ENCODE peak calls at places on chromosome 5, in eight cellular contexts. O is upper lobe of left lung, S is HCT116, N is GM23338, A is SK-N-SH, P is transverse colon, L is Panc1, I is HepG2. F is an unnamed sample. For H3K4me1, the result is how much of the 10 kb centered on the place peaks cover.

GRCh38 chr5:122858451-122858850 is 13.0 kb downstream of the SNX24 start:
- DNase-seq in O (no peak), S (no peak), N (no peak), A (peak), P (no peak), L (no peak), I (no peak), F (no peak)

GRCh38 chr5:138649316-138649720 is 74.1 kb upstream of the HSPA9 start:
- DNase-seq in O (no peak), S (no peak), N (peak), A (no peak), P (no peak), L (no peak), I (no peak), F (no peak)

GRCh38 chr5:13218518-13218917 is 726.0 kb downstream of the DNAH5 start:
- DNase-seq in O (no peak), S (no peak), N (peak), A (no peak), P (no peak), L (no peak), I (no peak), F (no peak)

GRCh38 chr5:40828690-40829661 is 6.0 kb downstream of the RPL37 start:
- DNase-seq in O (no peak), S (no peak), N (no peak), A (no peak), P (no peak), L (no peak), I (no peak), F (no peak)

GRCh38 chr5:114450516-114450909 is 88.6 kb downstream of the KCNN2 start:
- DNase-seq in O (no peak), S (no peak), N (no peak), A (peak), P (no peak), L (no peak), I (no peak), F (no peak)

GRCh38 chr5:178108446-178108845 is 4.9 kb upstream of the N4BP3 start:
- DNase-seq in O (no peak), S (no peak), N (no peak), A (no peak), P (no peak), L (no peak), I (no peak), F (no peak)

GRCh38 chr5:2756211-2756746 is 4.8 kb upstream of the IRX2 start:
- DNase-seq in O (peak), S (no peak), N (peak), A (no peak), P (no peak), L (no peak), I (no peak), F (no peak)

GRCh38 chr5:171637811-171638210 is 147.8 kb upstream of the SMIM23 start:
- DNase-seq in O (no peak), S (no peak), N (no peak), A (no peak), P (no peak), L (no peak), I (no peak), F (no peak)

GRCh38 chr5:150322202-150322601 is 19.5 kb upstream of the ARSI start:
- DNase-seq in O (no peak), S (no peak), N (no peak), A (no peak), P (no peak), L (no peak), I (no peak), F (no peak)

GRCh38 chr5:95904827-95905226 is 56.8 kb downstream of the ELL2 start:
- DNase-seq in O (no peak), S (no peak), N (no peak), A (no peak), P (no peak), L (no peak), I (no peak), F (no peak)

GRCh38 chr5:133431326-133431725 is 181.0 kb downstream of the FSTL4 start:
- DNase-seq in O (no peak), S (no peak), N (no peak), A (no peak), P (no peak), L (no peak), I (no peak), F (no peak)

GRCh38 chr5:176427971-176428370 is 11.6 kb upstream of the CLTB start:
- DNase-seq in O (no peak), S (peak), N (no peak), A (no peak), P (no peak), L (no peak), I (no peak), F (no peak)

GRCh38 chr5:10678236-10678635 is 82.8 kb downstream of the DAP start:
- DNase-seq in O (no peak), S (no peak), N (no peak), A (no peak), P (no peak), L (no peak), I (no peak), F (no peak)

GRCh38 chr5:135108569-135108968 is 74.5 kb upstream of the PITX1 start:
- DNase-seq in O (no peak), S (no peak), N (no peak), A (no peak), P (no peak), L (no peak), I (no peak), F (no peak)

GRCh38 chr5:177185993-177186392 is 52.4 kb downstream of the NSD1 start:
- DNase-seq in O (no peak), S (no peak), N (no peak), A (no peak), P (no peak), L (no peak), I (no peak), F (no peak)

GRCh38 chr5:66987949-66988838 is 208.4 kb downstream of the CD180 start:
- DNase-seq in O (no peak), S (no peak), N (peak), A (peak), P (no peak), L (no peak), I (peak), F (no peak)

GRCh38 chr5:177374211-177374610 is 10.0 kb upstream of the SLC34A1 start:
- DNase-seq in O (no peak), S (no peak), N (no peak), A (no peak), P (no peak), L (no peak), I (no peak), F (no peak)

GRCh38 chr5:159100928-159101646 is 1.4 kb upstream of the EBF1 start:
- DNase-seq in O (no peak), S (no peak), N (no peak), A (no peak), P (no peak), L (no peak), I (no peak), F (no peak)

GRCh38 chr5:37857696-37858095 is 17.9 kb upstream of the GDNF start:
- DNase-seq in O (no peak), S (no peak), N (no peak), A (no peak), P (no peak), L (no peak), I (no peak), F (no peak)

GRCh38 chr5:61626639-61627282 is 294.7 kb downstream of the ZSWIM6 start:
- DNase-seq in O (peak), S (no peak), N (no peak), A (no peak), P (no peak), L (no peak), I (no peak), F (no peak)

GRCh38 chr5:61624966-61625681 is 293.1 kb downstream of the ZSWIM6 start:
- DNase-seq in O (no peak), S (no peak), N (peak), A (no peak), P (no peak), L (no peak), I (no peak), F (no peak)

GRCh38 chr5:61624553-61624952 is 292.5 kb downstream of the ZSWIM6 start:
- DNase-seq in O (no peak), S (no peak), N (no peak), A (no peak), P (no peak), L (no peak), I (no peak), F (no peak)

GRCh38 chr5:61623401-61624069 is 291.5 kb downstream of the ZSWIM6 start:
- DNase-seq in O (no peak), S (no peak), N (peak), A (no peak), P (no peak), L (no peak), I (peak), F (no peak)

GRCh38 chr5:61625682-61626620 is 293.9 kb downstream of the ZSWIM6 start:
- DNase-seq in O (peak), S (no peak), N (peak), A (no peak), P (peak), L (no peak), I (no peak), F (peak)
- TF ChIP-seq POLR2AphosphoS5 in O (peak), S (no peak), N (peak), A (no peak), P (peak), L (no peak), I (no peak), F (peak)

GRCh38 chr5:155258139-155258538 is 244.6 kb downstream of the KIF4B start:
- DNase-seq in O (no peak), S (no peak), N (no peak), A (no peak), P (no peak), L (no peak), I (no peak), F (no peak)
- H3K4me1 ChIP-seq in O (under half), S (under half), N (under half), A (under half), P (under half), L (under half), I (under half), F (under half)

DNA sequence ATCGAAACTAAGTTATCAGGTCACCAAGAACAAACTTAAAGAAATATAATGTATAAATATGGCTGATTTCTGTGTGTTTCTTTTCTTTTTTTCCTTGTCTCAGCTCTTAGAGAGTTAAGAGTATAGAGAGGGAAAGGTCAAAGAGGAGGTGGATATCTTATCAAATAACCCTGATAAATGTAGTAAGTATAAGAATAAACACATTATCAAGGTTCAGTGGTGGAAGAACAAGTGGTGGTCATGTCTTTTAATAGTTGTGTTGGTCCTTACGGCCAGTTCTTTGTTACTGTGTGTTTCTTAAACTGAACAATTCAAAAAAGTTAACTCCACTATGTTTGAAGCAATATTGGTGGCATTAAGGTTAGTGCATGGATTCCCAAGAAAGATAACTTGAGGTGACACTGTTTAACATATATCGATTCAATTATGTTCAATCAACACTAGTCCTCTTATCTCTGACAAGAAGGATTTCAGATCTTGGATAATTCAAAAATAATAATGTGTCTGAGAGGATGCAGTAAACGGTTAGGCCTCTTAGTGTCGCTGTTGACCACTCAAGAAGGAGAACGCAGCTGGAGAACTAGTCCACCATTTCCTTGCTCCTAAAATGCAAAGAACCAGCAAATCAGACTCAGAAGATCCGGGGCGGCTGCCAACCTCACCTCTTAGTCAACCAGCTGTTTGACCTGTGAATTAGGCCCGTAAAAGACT is at the start of gene PCDHGA3:
- DNase-seq in O (no peak), S (no peak), N (peak), A (no peak), P (no peak), L (no peak), I (no peak), F (no peak)
- H3K4me3 ChIP-seq in O (no peak), S (no peak), N (no peak), A (no peak), P (no peak), L (no peak), I (no peak), F (no peak)

GRCh38 chr5:35804201-35804653 is 52.5 kb upstream of the IL7R start:
- DNase-seq in O (no peak), S (no peak), N (no peak), A (no peak), P (no peak), L (no peak), I (no peak), F (no peak)

GRCh38 chr5:35794688-35795375 is 61.9 kb upstream of the IL7R start:
- DNase-seq in O (no peak), S (no peak), N (no peak), A (no peak), P (no peak), L (no peak), I (no peak), F (no peak)

GRCh38 chr5:35803221-35803651 is 53.5 kb upstream of the IL7R start:
- DNase-seq in O (peak), S (no peak), N (peak), A (peak), P (no peak), L (no peak), I (no peak), F (no peak)

GRCh38 chr5:35799751-35800150 is 56.9 kb upstream of the IL7R start:
- DNase-seq in O (no peak), S (no peak), N (no peak), A (no peak), P (no peak), L (no peak), I (no peak), F (no peak)
- TF ChIP-seq POLR2AphosphoS5 in O (no peak), S (no peak), N (no peak), A (no peak), P (no peak), L (no peak), I (no peak), F (no peak)

GRCh38 chr5:124679578-124680210 is 66.7 kb downstream of the ZNF608 start:
- DNase-seq in O (no peak), S (no peak), N (no peak), A (no peak), P (no peak), L (no peak), I (no peak), F (no peak)

GRCh38 chr5:124678992-124679519 is 67.4 kb downstream of the ZNF608 start:
- DNase-seq in O (no peak), S (no peak), N (no peak), A (no peak), P (no peak), L (no peak), I (no peak), F (peak)

GRCh38 chr5:124677376-124677998 is 69.0 kb downstream of the ZNF608 start:
- DNase-seq in O (no peak), S (no peak), N (no peak), A (peak), P (no peak), L (no peak), I (no peak), F (no peak)

GRCh38 chr5:124678478-124678877 is 68.0 kb downstream of the ZNF608 start:
- DNase-seq in O (no peak), S (no peak), N (no peak), A (no peak), P (no peak), L (no peak), I (no peak), F (no peak)

DNA sequence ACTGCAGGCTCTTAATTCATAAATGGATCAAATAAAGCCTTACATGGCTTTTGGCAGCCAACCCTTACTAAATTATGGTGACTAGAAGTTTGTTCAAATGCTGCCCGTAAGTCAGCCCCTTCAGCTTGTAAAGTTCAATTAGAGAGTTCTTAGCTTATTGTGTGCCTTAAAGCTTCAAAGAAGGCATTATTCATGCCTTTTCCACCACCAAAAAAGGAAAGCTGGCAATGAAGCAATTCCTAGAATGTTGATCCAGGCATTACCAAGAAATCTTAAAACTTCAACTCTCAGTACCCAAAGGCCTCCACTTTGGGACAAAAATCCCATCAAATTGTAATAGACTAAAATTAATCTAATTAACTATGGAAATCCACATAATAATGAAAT is 68.4 kb downstream of the ZNF608 start:
- DNase-seq in O (no peak), S (no peak), N (no peak), A (no peak), P (no peak), L (no peak), I (no peak), F (no peak)
- H3K4me1 ChIP-seq in O (under half), S (under half), N (half or more), A (under half), P (under half), L (half or more), I (under half), F (under half)

DNA sequence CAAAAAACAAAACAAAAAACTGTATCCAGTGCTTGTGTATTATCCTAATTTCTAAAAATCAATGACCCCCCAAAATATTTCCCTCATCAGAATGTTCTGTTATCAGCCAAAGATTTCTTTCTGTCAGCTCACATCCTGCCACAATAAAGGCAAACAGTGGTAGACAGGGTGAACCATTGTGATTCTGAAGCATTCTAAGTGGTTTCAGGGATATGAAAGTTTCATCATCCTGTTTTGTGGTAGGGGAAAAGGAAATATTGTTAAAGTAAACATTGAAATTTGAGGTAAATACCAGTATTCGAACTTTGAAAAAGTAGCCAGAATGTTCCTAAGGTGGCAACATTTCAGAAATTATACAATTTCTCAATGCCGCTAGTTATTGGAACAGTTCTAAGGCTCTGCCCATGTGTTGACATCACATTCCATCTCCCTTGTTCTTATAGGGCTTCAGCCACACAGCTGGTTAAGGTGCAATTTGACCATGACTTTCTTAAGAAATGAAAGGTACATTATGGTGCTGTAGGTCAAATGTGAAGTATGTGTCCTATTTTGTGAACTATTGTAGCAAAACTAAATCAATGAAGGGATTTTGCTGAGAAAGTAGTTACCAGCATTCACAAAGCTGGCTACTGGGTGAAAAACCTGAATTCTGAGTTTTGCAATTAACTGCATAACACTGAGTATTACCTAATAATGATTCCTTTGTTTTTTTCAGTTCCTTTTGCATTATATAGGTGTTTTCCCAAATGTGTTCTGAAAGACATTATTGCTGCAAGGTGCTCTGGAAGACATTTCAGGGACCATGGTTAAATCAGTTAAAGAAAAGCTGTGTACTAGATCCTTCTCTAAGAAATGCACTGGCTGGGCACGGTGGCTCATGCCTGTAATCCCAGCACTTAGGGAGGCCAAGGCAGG is 107.6 kb upstream of the RASGRF2 start:
- DNase-seq in O (no peak), S (no peak), N (no peak), A (no peak), P (no peak), L (no peak), I (peak), F (no peak)
- H3K4me3 ChIP-seq in O (no peak), S (no peak), N (no peak), A (no peak), P (no peak), L (no peak), I (no peak), F (no peak)

DNA sequence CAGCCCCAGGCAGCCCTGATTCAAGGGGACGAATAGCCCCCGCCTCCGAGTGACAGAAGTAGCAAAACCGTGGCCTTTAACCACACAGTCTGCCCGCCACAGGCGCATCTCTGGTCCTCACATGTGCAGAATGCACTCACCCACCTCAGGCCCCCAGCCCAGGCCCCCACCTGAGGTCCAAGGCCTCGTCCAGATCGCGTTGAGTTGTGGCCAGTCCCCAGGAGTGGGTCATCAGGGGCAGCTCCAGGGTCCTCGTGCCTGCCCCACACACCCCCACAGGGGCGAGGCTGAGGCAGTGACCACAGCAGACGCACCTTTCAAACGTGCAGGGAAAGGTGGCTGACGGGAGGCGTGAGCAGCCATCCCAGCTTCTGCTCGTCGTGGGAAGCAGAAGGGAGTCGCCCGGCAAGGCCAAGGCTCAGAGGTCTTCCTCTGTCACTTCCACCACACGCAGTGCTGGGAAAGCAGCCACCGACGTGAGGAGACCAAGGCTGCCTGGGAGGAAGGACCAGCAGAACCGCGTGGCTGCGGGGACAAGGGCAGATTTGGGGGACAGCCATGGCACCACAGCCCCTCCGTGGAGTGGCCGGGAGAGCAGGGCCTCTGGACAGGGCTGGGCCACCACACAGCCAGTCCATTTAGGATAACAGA is 77.8 kb upstream of the OTULINL start:
- DNase-seq in O (no peak), S (no peak), N (no peak), A (no peak), P (no peak), L (no peak), I (no peak), F (no peak)
- TF ChIP-seq POLR2AphosphoS5 in O (no peak), S (no peak), N (no peak), A (no peak), P (no peak), L (no peak), I (no peak), F (no peak)

F was measured in prostate gland.